ENCODE peak calls at places on chromosomes 11 and 22, in nine cellular contexts. F, G, Q, J, S, L, K, Y and O are unnamed samples.

GRCh38 chr11:80074837-80075236 is 634.0 kb upstream of the TENM4 start:
- DNase-seq in K (no peak), S (no peak), L (no peak), F (no peak), Q (no peak), J (no peak), Y (no peak), G (no peak), O (no peak)

GRCh38 chr11:126133902-126134301 is 71.2 kb upstream of the CDON start:
- DNase-seq in S (no peak), F (no peak), K (no peak), L (no peak), G (no peak), J (no peak), Q (no peak), Y (peak), O (no peak)

GRCh38 chr11:123103326-123103980 is 41.5 kb upstream of the HSPA8 start:
- DNase-seq in J (peak), F (no peak), Q (peak), K (peak), L (peak), Y (peak), G (peak), S (peak), O (no peak)

GRCh38 chr11:122516686-122517085 is 138.8 kb upstream of the UBASH3B start:
- DNase-seq in Y (no peak), S (no peak), F (no peak), K (no peak), Q (no peak), J (no peak), G (no peak), L (no peak), O (no peak)

GRCh38 chr11:116931206-116931953 is 94.0 kb upstream of the APOA1 start:
- DNase-seq in F (no peak), S (no peak), L (peak), K (peak), Q (no peak), J (no peak), G (peak), Y (no peak), O (no peak)

GRCh38 chr11:117160826-117161225 is 16.7 kb downstream of the PAFAH1B2 start:
- DNase-seq in F (no peak), Y (no peak), J (no peak), Q (no peak), L (no peak), K (no peak), G (peak), S (no peak), O (no peak)

GRCh38 chr11:102252339-102252891 is 64.9 kb upstream of the BIRC3 start:
- DNase-seq in L (no peak), K (no peak), J (no peak), F (no peak), S (no peak), Q (no peak), Y (no peak), G (no peak), O (no peak)

GRCh38 chr11:126637800-126638175 is 282.3 kb downstream of the ST3GAL4 start:
- DNase-seq in L (peak), Y (no peak), G (peak), Q (no peak), K (no peak), S (no peak), F (no peak), J (no peak), O (no peak)

GRCh38 chr11:126720539-126721235 is 279.9 kb downstream of the KIRREL3 start:
- DNase-seq in S (no peak), Y (no peak), G (no peak), Q (no peak), F (no peak), J (no peak), L (no peak), K (no peak), O (no peak)

GRCh38 chr11:16280256-16280682 is 76.1 kb downstream of the SOX6 start:
- DNase-seq in S (no peak), F (no peak), G (peak), Q (no peak), Y (no peak), J (no peak), K (no peak), L (peak), O (no peak)

GRCh38 chr22:38461057-38461413 is 6.0 kb upstream of the KCNJ4 start:
- DNase-seq in Q (no peak), F (no peak), S (no peak), J (no peak), G (no peak), Y (no peak), L (no peak), K (no peak), O (no peak)

GRCh38 chr11:68302256-68303054 is 9.9 kb upstream of the LRP5 start:
- DNase-seq in Q (no peak), J (no peak), F (no peak), S (peak), Y (no peak), K (no peak), L (peak), G (peak), O (no peak)

GRCh38 chr11:23233075-23233474 is 372.8 kb upstream of the CCDC179 start:
- DNase-seq in G (peak), Y (no peak), Q (no peak), L (peak), J (no peak), F (no peak), K (no peak), S (no peak), O (no peak)

GRCh38 chr11:93623179-93623578 is 38.3 kb upstream of the CEP295 start:
- DNase-seq in S (no peak), Y (no peak), L (peak), K (no peak), Q (no peak), G (no peak), J (no peak), F (peak), O (no peak)

GRCh38 chr11:125381499-125381898 is 114.6 kb downstream of the FEZ1 start:
- DNase-seq in Y (no peak), Q (no peak), G (no peak), F (no peak), L (no peak), K (no peak), S (no peak), J (no peak), O (no peak)

GRCh38 chr22:50545522-50546325 is at the start of gene KLHDC7B:
- DNase-seq in J (no peak), F (no peak), Q (no peak), G (peak), Y (no peak), S (no peak), K (no peak), L (peak), O (no peak)

GRCh38 chr11:65718964-65719492 is 1.6 kb downstream of the RNASEH2C start:
- DNase-seq in S (peak), Y (no peak), F (peak), J (no peak), K (no peak), Q (no peak), L (peak), G (peak), O (no peak)
- TF ChIP-seq CTCF in S (no peak), Y (no peak), F (no peak), J (no peak), K (no peak), Q (no peak), L (no peak), G (no peak), O (no peak)

GRCh38 chr11:95544095-95544795 is 245.3 kb downstream of the FAM76B start:
- DNase-seq in L (peak), Y (no peak), G (no peak), J (no peak), K (no peak), S (no peak), Q (no peak), F (no peak), O (no peak)

GRCh38 chr11:95547974-95548373 is 241.6 kb downstream of the FAM76B start:
- DNase-seq in S (no peak), G (no peak), F (no peak), Q (no peak), Y (no peak), J (no peak), L (no peak), K (no peak), O (no peak)

GRCh38 chr11:95542868-95543551 is 246.6 kb downstream of the FAM76B start:
- DNase-seq in Q (no peak), J (no peak), K (no peak), L (no peak), Y (no peak), G (no peak), S (no peak), F (no peak), O (no peak)

GRCh38 chr11:95547186-95547585 is 242.4 kb downstream of the FAM76B start:
- DNase-seq in F (no peak), J (no peak), K (no peak), G (no peak), S (no peak), Q (no peak), L (no peak), Y (no peak), O (no peak)

DNA sequence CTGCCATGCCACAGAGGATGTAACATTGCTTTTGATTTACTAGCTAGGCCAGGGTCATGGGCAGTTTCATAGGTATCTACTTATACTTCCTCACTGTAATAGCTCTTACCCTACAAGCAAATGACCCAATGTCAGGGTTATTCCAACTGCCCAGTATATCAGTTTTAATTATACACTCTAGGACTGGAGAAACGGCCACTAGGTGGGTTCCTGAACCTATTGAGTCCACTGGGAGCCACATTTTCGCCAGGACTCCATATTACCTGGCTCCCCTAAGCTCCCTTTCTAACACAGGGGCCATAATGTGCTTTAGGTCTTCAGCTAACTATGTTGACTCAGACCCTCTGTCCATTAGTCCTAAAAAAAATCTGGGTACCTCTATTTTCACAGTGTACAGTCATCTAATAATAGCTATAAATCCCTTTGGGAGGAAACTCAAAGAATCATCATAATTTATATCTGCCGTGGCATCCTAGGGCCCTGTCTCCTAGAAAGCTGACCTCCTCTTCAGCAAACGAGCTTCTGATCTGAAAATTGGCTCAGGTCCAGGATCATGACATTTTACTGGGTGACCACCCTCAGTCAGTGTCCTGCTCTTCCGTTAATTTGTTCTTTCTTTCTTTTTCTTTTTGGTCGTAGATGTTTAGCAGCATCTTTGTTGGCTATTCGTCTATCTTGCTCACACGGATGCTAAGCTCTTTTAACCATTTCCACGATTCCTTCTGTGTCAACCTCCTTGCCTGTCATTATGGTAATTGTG is 244.3 kb downstream of the FAM76B start:
- DNase-seq in Y (no peak), K (no peak), G (no peak), J (no peak), F (no peak), Q (no peak), L (no peak), S (no peak), O (no peak)
- TF ChIP-seq CTCF in Y (no peak), K (no peak), G (peak), J (no peak), F (no peak), Q (no peak), L (no peak), S (no peak), O (no peak)

GRCh38 chr22:41479671-41480396 is 10.9 kb downstream of the ACO2 start:
- DNase-seq in S (no peak), K (no peak), Y (peak), F (peak), Q (no peak), G (peak), L (peak), J (no peak), O (no peak)
- TF ChIP-seq CTCF in S (no peak), K (no peak), Y (no peak), F (no peak), Q (no peak), G (peak), L (peak), J (peak), O (no peak)

GRCh38 chr11:60492488-60493009 is at the start of gene MS4A12:
- DNase-seq in F (no peak), Q (no peak), K (no peak), Y (no peak), S (no peak), L (no peak), G (no peak), J (no peak), O (no peak)
- TF ChIP-seq CTCF in F (no peak), Q (no peak), K (no peak), Y (no peak), S (no peak), L (no peak), G (no peak), J (no peak), O (no peak)